ENCODE peak calls at places on chromosome 7, in eight cellular contexts. F is tibial nerve, K is iPS DF 6.9, A is neural progenitor cell, Q is cardiac muscle cell, H is kidney, I is HFF-Myc, M is AG04450. L is an unnamed sample.

GRCh38 chr7:151218170-151218569 is 7.9 kb upstream of the H2BK1 start:
- DNase-seq in F (no peak), K (no peak), A (no peak), Q (no peak), H (no peak), I (no peak), M (no peak), L (no peak)

GRCh38 chr7:150329331-150330106 is 6.2 kb upstream of the ACTR3C start:
- DNase-seq in F (no peak), K (peak; percentile 64), A (no peak), Q (no peak), H (peak; percentile 58), I (no peak), M (no peak), L (no peak)

GRCh38 chr7:15330943-15331342 is 230.9 kb downstream of the AGMO start:
- DNase-seq in F (no peak), K (no peak), A (peak; percentile 48), Q (no peak), H (no peak), I (no peak), M (no peak), L (no peak)

GRCh38 chr7:3573151-3573550 is 272.1 kb downstream of the SDK1 start:
- DNase-seq in F (no peak), K (no peak), A (no peak), Q (no peak), H (no peak), I (no peak), M (no peak), L (no peak)

GRCh38 chr7:128135275-128136214 is 104.3 kb upstream of the LRRC4 start:
- DNase-seq in F (peak; percentile 14), K (no peak), A (peak; percentile 87), Q (peak; percentile 57), H (peak; percentile 77), I (peak; percentile 19), M (no peak), L (peak; percentile 59)

GRCh38 chr7:111513566-111513965 is 48.7 kb downstream of the IMMP2L start:
- DNase-seq in F (no peak), K (no peak), A (no peak), Q (no peak), H (no peak), I (no peak), M (no peak), L (no peak)

GRCh38 chr7:22728416-22729029 is 1.5 kb downstream of the IL6 start:
- DNase-seq in F (no peak), K (no peak), A (peak; percentile 51), Q (peak; percentile 78), H (no peak), I (peak; percentile 54), M (no peak), L (no peak)

GRCh38 chr7:75968561-75969001 is 25.8 kb downstream of the TMEM120A start:
- DNase-seq in F (no peak), K (no peak), A (no peak), Q (no peak), H (no peak), I (no peak), M (no peak), L (no peak)

GRCh38 chr7:133009853-133010252 is 72.0 kb downstream of the CHCHD3 start:
- DNase-seq in F (no peak), K (no peak), A (no peak), Q (peak; percentile 42), H (no peak), I (no peak), M (no peak), L (no peak)

GRCh38 chr7:108080094-108080656 is 50.0 kb downstream of the LAMB4 start:
- DNase-seq in F (no peak), K (no peak), A (no peak), Q (peak; percentile 57), H (no peak), I (no peak), M (no peak), L (no peak)

GRCh38 chr7:7970113-7970619 is 1.6 kb downstream of the GLCCI1 start:
- DNase-seq in F (no peak), K (no peak), A (peak; percentile 55), Q (no peak), H (no peak), I (no peak), M (no peak), L (no peak)

GRCh38 chr7:16774294-16774693 is 20.7 kb downstream of the TSPAN13 start:
- DNase-seq in F (no peak), K (no peak), A (no peak), Q (no peak), H (no peak), I (no peak), M (no peak), L (no peak)

GRCh38 chr7:6286486-6286885 is 14.1 kb upstream of the CYTH3 start:
- DNase-seq in F (no peak), K (no peak), A (no peak), Q (no peak), H (no peak), I (peak; percentile 22), M (no peak), L (no peak)

GRCh38 chr7:105024734-105025133 is 10.7 kb downstream of the KMT2E start:
- DNase-seq in F (no peak), K (no peak), A (no peak), Q (peak; percentile 44), H (no peak), I (peak; percentile 79), M (peak; percentile 61), L (no peak)

DNA sequence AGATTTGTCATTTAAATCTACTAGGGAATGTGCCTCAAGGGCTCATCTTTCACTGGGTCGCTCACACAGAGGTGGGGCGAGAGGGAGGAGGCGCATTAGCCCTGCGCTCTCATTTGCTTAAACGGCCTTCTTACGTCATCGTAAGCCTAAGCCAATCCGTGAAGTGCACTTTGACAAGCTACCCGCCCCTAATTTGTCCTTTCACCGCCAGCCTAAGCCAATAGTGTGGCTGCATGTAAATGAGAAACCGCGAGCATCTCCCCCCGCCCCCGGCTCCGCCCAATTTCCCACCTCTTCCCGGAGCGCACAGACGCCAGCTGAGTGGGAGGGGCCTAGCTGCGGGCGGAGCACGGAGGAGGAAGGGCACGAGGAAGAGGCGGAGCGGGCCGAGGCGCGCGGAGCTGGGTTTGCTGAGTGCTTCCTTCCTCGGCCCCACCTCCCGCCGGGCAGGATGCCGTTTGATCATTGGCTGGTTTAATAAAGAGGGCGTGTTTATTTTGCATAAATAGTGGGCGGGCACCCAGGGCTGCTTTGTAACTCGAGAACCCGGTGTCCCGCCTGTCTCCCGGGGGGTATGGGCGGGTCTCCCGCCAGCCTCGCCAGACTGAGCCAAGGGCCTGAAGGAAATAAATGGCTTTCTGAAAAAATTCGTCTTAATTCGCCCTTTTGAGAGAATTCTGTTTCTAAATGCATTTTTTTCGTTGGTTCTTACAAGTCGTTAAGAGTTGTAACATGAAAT is 289.6 kb upstream of the NFE2L3 start:
- DNase-seq in F (peak; percentile 93), K (peak; percentile 99), A (peak; percentile 100), Q (peak; percentile 100), H (peak; percentile 100), I (peak; percentile 86), M (peak; percentile 100), L (peak; percentile 100)
- H3K4me3 ChIP-seq in F (no peak overlapping the region), K (no peak overlapping the region), A (no peak overlapping the region), Q (no peak overlapping the region), H (no peak overlapping the region), I (no peak overlapping the region), M (peak overlapping the region; percentile 51), L (peak overlapping the region; percentile 86)

DNA sequence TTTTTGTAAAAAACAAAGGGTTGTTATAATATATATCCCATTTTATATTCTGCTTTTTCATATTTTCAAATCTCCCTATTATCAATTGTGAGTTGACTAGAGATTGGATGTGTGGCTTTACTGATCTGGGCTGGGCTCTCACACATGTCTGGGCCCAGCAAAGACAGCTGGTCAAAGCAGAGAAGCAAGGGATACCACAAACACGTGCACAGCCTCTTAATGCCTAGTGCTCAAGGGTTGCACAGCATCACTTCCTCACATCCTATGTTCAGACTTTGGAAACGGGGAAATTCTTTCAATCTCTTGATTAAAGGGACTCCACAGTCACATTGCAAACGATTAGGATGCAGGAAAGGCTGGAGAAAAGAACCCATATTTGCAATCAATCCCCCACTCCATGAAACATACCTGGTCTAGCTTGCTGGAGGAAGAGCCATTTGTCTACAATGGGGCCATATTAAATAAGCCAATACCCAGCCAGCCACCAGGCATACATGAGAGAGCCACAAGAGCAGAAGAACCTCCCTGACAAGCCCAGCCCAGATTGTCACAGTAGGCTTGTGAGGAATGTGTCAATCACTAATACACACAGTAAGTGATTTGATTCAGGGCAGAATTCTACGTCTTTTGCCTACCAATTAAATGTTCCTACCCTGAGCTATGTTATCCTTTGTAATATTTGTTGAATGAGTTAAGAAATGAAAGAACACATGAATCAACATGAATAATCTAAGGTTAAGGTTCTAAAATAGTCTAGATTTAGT is 431.2 kb downstream of the TNS3 start:
- DNase-seq in F (no peak), K (no peak), A (no peak), Q (no peak), H (no peak), I (no peak), M (no peak), L (no peak)
- H3K4me3 ChIP-seq in F (no peak overlapping the region), K (no peak overlapping the region), A (no peak overlapping the region), Q (no peak overlapping the region), H (no peak overlapping the region), I (no peak overlapping the region), M (no peak overlapping the region), L (no peak overlapping the region)

DNA sequence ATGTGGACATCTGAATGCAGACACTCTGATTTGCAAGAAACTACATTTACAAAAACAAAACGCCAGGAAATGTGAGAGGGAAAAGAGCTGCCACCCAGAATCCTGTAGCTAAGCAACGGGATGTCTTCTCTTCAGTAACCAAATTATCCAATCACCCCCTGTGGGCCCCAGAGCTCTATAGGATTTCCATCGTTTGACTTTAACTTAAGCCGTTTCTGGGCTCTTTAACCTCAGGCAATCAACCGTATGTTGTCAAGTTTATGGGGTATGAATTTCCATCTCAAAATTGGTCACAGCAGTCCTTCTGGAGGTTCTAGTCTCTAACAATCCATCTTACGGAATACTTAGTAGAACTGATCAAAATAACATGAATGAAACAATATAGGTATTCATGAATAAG is 240.4 kb downstream of the ETV1 start:
- DNase-seq in F (no peak), K (peak; percentile 18), A (peak; percentile 83), Q (no peak), H (no peak), I (no peak), M (no peak), L (no peak)
- H3K4me3 ChIP-seq in F (no peak overlapping the region), K (no peak overlapping the region), A (peak overlapping the region; percentile 22), Q (no peak overlapping the region), H (no peak overlapping the region), I (no peak overlapping the region), M (no peak overlapping the region), L (no peak overlapping the region)

DNA sequence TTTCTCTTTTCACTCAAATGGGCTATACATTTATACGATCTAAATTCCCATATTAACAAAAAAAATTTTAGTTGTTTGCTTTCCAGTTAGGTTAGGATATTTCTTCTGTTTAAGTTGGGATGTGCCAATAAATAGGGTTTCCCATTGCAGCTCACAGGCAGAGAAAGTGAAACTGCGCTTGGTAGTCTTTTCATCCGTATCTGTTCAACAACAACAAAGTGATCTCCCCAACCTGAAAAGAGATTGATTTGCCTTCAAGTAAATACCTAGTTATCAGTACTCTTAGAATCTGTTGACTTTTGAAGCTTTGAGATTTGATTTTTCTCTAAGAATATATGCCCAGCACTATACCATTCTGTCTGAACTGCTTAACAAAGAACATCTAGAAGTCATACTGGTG is 143.4 kb downstream of the DYNC1I1 start:
- DNase-seq in F (no peak), K (no peak), A (no peak), Q (no peak), H (no peak), I (no peak), M (no peak), L (no peak)
- H3K4me3 ChIP-seq in F (no peak overlapping the region), K (no peak overlapping the region), A (no peak overlapping the region), Q (no peak overlapping the region), H (no peak overlapping the region), I (no peak overlapping the region), M (no peak overlapping the region), L (no peak overlapping the region)